ENCODE peak calls at places on chromosomes 5 and 9, in four cellular contexts. G, S, O and K are unnamed samples.

GRCh38 chr5:151327585-151327984 is 19.8 kb downstream of the SLC36A2 start:
- DNase-seq in S (no peak), G (no peak), O (no peak), K (no peak)

GRCh38 chr5:18802336-18802735 is 1168.1 kb downstream of the TAF11L14 start:
- DNase-seq in G (no peak), O (no peak), S (no peak), K (no peak)

GRCh38 chr5:178330791-178331404 is 98.3 kb upstream of the PHYKPL start:
- DNase-seq in O (no peak), G (no peak), S (no peak), K (no peak)

GRCh38 chr5:95087819-95088317 is 197.0 kb downstream of the MCTP1 start:
- DNase-seq in S (no peak), O (no peak), G (peak), K (no peak)

GRCh38 chr5:147693238-147693637 is 89.3 kb downstream of the JAKMIP2 start:
- DNase-seq in O (no peak), S (no peak), G (no peak), K (no peak)

GRCh38 chr9:135890190-135890861 is 17.0 kb downstream of the CAMSAP1 start:
- DNase-seq in O (no peak), S (no peak), G (no peak), K (no peak)

GRCh38 chr9:96164268-96164683 is 137.7 kb downstream of the HSD17B3 start:
- DNase-seq in G (no peak), S (no peak), O (no peak), K (no peak)

GRCh38 chr5:113663879-113664278 is 150.4 kb downstream of the YTHDC2 start:
- DNase-seq in G (peak), O (peak), S (peak), K (peak)

GRCh38 chr5:98713027-98713426 is 60.4 kb upstream of the RGMB start:
- DNase-seq in O (peak), G (no peak), S (no peak), K (no peak)

GRCh38 chr9:90322296-90322695 is 320.3 kb downstream of the DIRAS2 start:
- DNase-seq in O (peak), S (no peak), G (no peak), K (no peak)

GRCh38 chr5:121890297-121890858 is 38.7 kb downstream of the FTMT start:
- DNase-seq in G (peak), O (no peak), S (no peak), K (no peak)

GRCh38 chr9:124133752-124134151 is 122.2 kb downstream of the LHX2 start:
- DNase-seq in G (no peak), O (peak), S (peak), K (peak)

GRCh38 chr9:94911986-94912635 is 185.6 kb downstream of the AOPEP start:
- DNase-seq in G (no peak), O (no peak), S (no peak), K (no peak)

GRCh38 chr5:139634028-139634325 is 14.2 kb upstream of the CXXC5 start:
- DNase-seq in G (no peak), S (no peak), O (no peak), K (peak)

GRCh38 chr9:137349471-137350033 is 47.5 kb upstream of the NRARP start:
- DNase-seq in G (no peak), S (no peak), O (no peak), K (no peak)

GRCh38 chr9:136264046-136264802 is 18.6 kb upstream of the QSOX2 start:
- DNase-seq in O (no peak), G (no peak), S (no peak), K (no peak)

GRCh38 chr9:19471737-19472648 is 63.2 kb downstream of the ACER2 start:
- DNase-seq in S (peak), G (peak), O (peak), K (peak)

GRCh38 chr9:38183994-38184568 is 115.1 kb upstream of the SHB start:
- DNase-seq in O (peak), G (no peak), S (no peak), K (no peak)

GRCh38 chr5:53179681-53180080 is 70.1 kb upstream of the MOCS2 start:
- DNase-seq in S (no peak), G (no peak), O (no peak), K (no peak)

GRCh38 chr5:174329738-174330137 is 284.2 kb downstream of the NSG2 start:
- DNase-seq in O (peak), S (no peak), G (no peak), K (no peak)

GRCh38 chr9:117021881-117022280 is 334.8 kb downstream of the TRIM32 start:
- DNase-seq in G (no peak), S (no peak), O (no peak), K (no peak)

GRCh38 chr5:138542120-138542955 is 698 bp downstream of the ETF1 start:
- DNase-seq in O (peak), S (no peak), G (peak), K (peak)

GRCh38 chr5:94524841-94525697 is 93.3 kb downstream of the KIAA0825 start:
- DNase-seq in G (peak), O (peak), S (peak), K (peak)

GRCh38 chr9:86669442-86669841 is 277.9 kb downstream of the GAS1 start:
- DNase-seq in S (no peak), O (no peak), G (no peak), K (no peak)

GRCh38 chr9:91359734-91360470 is 1.8 kb downstream of the AUH start:
- DNase-seq in G (no peak), S (no peak), O (peak), K (no peak)

GRCh38 chr9:69453746-69454145 is 128.7 kb downstream of the ENTREP1 start:
- DNase-seq in S (no peak), G (no peak), O (no peak), K (no peak)

GRCh38 chr9:2602704-2603116 is 18.9 kb upstream of the VLDLR start:
- DNase-seq in S (no peak), O (peak), G (peak), K (no peak)

DNA sequence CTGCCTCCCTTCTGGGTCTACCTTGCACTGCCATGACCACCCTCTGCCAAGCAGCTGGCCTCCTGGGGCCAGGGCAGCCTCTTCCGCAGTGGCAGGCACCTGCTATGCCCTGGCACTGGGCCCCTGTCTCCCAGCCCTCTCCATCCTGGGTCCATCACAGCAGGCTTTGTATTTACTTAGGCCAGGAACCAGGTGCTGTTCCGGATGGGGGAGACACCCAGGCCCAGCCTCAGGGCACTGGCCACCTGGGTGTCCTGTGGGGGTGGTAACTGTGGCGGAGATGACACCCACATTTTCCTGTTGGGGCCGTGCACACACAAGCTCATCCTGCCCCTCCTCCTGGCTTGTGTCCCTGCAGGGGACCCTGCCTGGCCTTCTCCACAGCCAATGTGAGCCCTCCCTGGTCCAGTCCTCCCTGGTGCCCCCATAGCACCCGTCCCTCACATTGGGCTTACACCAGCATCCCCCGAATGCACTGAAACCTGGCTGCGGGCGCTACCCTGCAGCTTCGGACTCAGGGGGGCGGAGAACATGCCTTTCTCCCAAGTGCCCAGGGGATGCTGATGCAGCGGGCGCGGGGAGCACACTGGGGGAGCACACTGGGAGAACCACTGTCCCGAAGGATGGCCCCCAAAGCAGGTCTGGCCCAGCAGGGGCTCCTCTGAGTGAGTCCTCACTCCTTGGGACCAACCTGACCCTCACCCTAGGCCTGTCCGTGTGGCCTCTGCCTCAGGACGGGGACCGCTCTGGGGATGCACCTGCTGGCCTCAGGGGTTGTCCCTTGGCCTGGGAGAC is 17.9 kb downstream of the FAM163B start:
- DNase-seq in S (no peak), O (no peak), G (no peak), K (no peak)
- H3K4me3 ChIP-seq in S (no peak), O (no peak), G (no peak), K (no peak)

GRCh38 chr5:44189255-44189654 is 200.0 kb downstream of the FGF10 start:
- DNase-seq in S (no peak), O (no peak), G (peak), K (no peak)
- H3K4me3 ChIP-seq in S (no peak), O (no peak), G (no peak), K (no peak)

GRCh38 chr9:105040462-105040861 is 112.5 kb upstream of the ABCA1 start:
- DNase-seq in O (no peak), S (no peak), G (no peak), K (no peak)

GRCh38 chr9:105039180-105039799 is 111.3 kb upstream of the ABCA1 start:
- DNase-seq in O (no peak), S (no peak), G (no peak), K (peak)

GRCh38 chr9:105043370-105043936 is 115.5 kb upstream of the ABCA1 start:
- DNase-seq in G (no peak), O (no peak), S (no peak), K (no peak)

GRCh38 chr9:105037139-105037538 is 109.2 kb upstream of the ABCA1 start:
- DNase-seq in G (no peak), S (no peak), O (no peak), K (no peak)

DNA sequence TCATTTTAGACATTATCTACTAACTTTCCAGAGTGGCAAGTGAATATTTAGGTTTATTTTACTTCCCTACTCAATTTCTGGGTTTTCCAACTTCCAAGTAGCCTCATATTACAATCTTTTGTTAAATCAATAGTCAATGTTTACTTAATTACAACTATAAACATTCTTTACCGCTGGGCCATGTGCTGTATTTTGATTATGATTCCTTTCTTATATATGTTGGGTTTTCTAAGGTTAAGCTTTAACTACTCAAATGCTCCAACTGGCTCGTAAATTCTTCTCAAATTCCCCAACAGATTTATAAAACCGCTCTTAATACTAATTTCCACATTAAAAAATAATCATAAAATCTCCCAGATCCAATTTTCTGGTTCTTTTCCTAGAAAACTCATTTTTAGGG is 110.1 kb upstream of the ABCA1 start:
- DNase-seq in S (no peak), G (no peak), O (no peak), K (no peak)
- H3K4me3 ChIP-seq in S (no peak), G (no peak), O (no peak), K (no peak)

GRCh38 chr5:77629553-77630245 is 8.8 kb downstream of the OTP start:
- DNase-seq in O (no peak), G (peak), S (no peak), K (no peak)
- H3K4me3 ChIP-seq in O (no peak), G (peak), S (no peak), K (no peak)

GRCh38 chr5:54772232-54773168 is 212.9 kb downstream of the ESM1 start:
- DNase-seq in O (no peak), G (no peak), S (no peak), K (no peak)

GRCh38 chr5:54778783-54779182 is 206.6 kb downstream of the ESM1 start:
- DNase-seq in S (no peak), G (no peak), O (no peak), K (no peak)

GRCh38 chr5:54769072-54769471 is 216.3 kb downstream of the ESM1 start:
- DNase-seq in O (no peak), S (no peak), G (no peak), K (peak)

GRCh38 chr5:54769746-54770145 is 215.6 kb downstream of the ESM1 start:
- DNase-seq in O (no peak), G (no peak), S (no peak), K (no peak)

GRCh38 chr5:54774281-54775171 is 210.9 kb downstream of the ESM1 start:
- DNase-seq in S (no peak), G (no peak), O (peak), K (no peak)
- H3K4me3 ChIP-seq in S (no peak), G (no peak), O (no peak), K (no peak)

DNA sequence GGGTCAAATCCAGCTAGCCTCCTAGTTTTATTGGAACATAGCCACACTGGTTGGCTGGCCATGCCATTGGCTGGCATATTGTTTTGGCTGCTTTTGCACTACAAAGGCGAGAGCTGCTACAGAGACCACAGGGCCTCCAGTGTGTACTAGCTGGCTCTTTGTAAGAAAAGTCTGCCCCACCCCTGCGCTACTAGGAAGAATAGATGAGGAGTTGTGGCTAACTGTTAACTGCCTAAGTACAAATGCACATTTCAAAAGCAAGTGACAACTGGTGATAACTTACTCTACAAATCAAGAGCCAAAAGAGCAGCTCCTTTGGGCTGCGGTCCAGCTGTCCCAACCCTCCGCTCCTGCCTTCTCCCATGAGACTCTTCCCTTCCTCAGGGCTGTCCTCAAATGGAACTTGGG is 63.9 kb downstream of the SERINC5 start:
- DNase-seq in O (no peak), G (no peak), S (no peak), K (peak)
- H3K4me3 ChIP-seq in O (no peak), G (no peak), S (no peak), K (peak)

DNA sequence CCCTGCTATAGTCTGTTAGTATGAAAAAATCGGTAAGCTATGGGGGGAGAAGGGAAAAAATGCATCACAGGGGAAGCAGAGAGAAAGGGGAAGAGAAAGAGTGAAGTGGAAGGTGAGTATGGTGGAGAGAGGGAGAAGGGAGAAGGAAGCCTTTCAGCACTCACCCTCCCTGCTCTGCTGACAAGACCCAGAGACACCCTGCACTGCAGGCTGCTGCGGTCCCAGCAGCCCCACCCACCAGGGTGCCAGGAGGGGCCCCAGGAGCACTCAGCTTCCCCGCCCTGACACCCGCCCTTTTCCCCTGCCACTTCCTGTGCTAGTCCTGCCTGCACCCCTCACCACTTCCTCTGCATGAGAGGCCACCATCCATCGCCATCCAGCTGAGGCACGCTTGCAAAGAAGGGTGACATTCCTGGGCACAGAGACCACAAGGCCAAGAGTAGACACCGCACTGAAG is 12.7 kb downstream of the STK10 start:
- DNase-seq in O (no peak), S (no peak), G (peak), K (peak)
- H3K4me3 ChIP-seq in O (no peak), S (no peak), G (peak), K (peak)

DNA sequence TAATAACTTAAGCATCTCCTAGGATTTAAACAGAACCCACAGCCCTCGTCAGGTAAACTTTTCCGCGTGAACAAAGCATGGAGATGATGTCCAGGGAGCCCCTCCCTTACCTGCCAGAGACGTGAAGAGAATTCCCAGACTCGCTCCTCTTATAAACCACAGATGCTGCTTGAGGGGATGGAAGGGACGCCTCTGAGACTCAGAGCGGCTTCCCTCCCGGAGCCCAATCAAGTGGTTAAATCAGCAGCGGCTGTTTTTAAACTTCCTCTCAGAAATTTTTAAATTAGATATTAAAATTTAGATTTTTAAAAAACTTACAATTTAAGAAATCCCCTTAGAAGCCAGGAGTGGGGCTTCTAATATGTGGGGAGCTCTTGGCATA is 71.8 kb downstream of the RAPGEF1 start:
- DNase-seq in G (no peak), S (no peak), O (no peak), K (no peak)
- H3K4me3 ChIP-seq in G (peak), S (no peak), O (no peak), K (peak)

DNA sequence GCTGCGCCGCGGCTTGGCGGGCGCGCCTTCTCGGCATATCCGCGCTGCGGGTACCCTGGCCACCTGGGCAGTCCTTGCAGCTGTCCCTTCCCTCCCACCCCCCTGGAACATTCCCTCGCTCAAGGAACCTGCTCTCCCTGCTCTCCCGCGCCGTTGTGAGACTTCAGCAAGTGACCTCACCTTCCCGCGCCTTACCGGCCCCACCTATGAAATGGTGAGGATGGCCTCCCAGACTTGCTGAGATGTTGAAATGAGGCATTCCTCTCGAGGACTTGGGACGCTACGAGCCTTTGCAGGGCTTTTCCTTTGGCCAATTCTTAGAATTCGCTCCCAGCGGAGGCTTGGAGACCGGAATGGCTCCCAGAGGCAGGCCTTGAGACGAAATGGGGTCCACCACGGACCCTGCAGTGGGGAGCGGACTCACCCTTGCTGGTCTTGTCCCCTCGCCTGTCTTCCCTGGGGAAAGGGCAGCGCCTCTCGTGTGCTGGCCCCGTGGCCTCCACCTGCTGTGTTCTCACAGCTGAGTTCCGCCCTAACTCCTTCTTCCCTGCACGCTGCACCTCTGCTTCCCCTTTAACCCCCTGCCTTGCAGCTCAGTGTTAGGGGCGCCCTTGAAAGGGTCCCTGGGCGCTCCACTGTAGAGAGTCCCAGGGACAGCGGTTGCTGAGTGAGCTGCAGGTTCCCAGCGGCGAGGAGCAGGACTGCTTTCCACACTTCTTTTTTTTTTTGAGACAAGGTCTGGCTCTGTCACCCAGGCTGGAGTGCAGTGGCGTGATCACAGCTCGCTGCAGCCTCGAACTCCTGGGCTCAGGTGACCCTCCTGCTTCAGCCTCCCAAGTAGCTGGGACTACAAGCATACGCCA is 907 bp downstream of the HMCN2 start:
- DNase-seq in G (no peak), O (no peak), S (no peak), K (no peak)
- H3K4me3 ChIP-seq in G (no peak), O (no peak), S (no peak), K (no peak)

DNA sequence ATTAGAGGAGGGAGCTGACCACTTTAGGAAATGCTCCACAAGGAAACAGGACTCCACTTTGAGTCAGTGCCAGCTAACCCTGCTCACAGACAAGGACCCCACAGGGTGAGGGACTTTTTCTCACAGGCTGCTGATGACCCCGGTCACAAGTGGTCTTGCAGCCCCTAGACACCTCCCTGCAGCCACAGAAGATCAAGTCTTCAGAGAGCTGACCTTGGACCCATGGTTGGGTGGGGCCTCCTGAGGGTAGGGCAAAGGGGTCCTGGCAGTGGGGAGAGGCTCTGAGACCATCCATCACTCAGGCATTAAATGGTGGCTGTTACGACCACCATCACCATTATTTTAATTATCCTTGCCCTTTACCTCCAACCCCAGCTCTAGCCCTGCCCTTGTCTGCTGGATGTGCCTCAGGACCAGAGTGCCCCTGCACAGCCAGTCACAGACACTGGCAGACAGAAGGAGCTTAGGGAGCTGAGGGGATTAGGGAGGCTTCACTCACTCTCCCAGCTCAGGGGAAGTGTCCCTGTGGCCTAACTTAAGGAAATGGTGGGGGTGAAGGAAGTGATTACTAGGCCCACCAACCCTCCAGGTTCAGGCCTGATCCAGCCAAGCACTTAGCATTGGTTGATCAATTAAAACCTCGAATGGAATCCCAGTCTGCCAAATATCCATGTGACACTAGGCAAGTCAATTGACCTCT is 1.6 kb downstream of the ACSL6 start:
- DNase-seq in O (no peak), S (no peak), G (no peak), K (no peak)
- H3K4me3 ChIP-seq in O (no peak), S (no peak), G (no peak), K (no peak)